ENCODE peak calls at places on chromosomes 13 and 19, in eight cellular contexts. R is caudate nucleus; V is AG09319; L is memory B cell; Q is LoVo; T is activated T-helper 2 cell treated with anti-CD3 and anti-CD28 coated beads, Interferon-gamma antibody, Interleukin-2, Interleukin-4, amounts not matched to agents 10 μg/mL and 5 μg/mL and 100 μg/mL, durations not matched to agents 14 hours and 24 hours and 36 hours; K is astrocyte of the cerebellum; Z is lower lobe of right lung. J is an unnamed sample.
A peak's percentile ranks its signal among the peaks of the same experiment; 100 is the strongest.

GRCh38 chr19:2607712-2608601 is 94.5 kb downstream of the GNG7 start:
- DNase-seq in T (no peak), R (no peak), V (no peak), Q (no peak), Z (peak; percentile 50), L (peak; percentile 50), K (no peak), J (peak; percentile 31)

GRCh38 chr19:49859838-49860715 is 7.3 kb downstream of the PNKP start:
- DNase-seq in V (no peak), R (no peak), Z (no peak), T (no peak), K (no peak), Q (no peak), L (no peak), J (no peak)

GRCh38 chr13:59279024-59279423 is 884.7 kb downstream of the DIAPH3 start:
- DNase-seq in K (no peak), L (no peak), Q (no peak), Z (no peak), R (no peak), V (no peak), T (no peak), J (no peak)

GRCh38 chr13:79434578-79434977 is 28.5 kb upstream of the RBM26 start:
- DNase-seq in L (no peak), V (no peak), K (no peak), T (no peak), R (no peak), Z (no peak), Q (no peak), J (no peak)

GRCh38 chr13:83622422-83622784 is 259.9 kb downstream of the SLITRK1 start:
- DNase-seq in R (no peak), L (no peak), V (no peak), K (no peak), Z (no peak), T (no peak), Q (no peak), J (no peak)

GRCh38 chr13:58919551-58919950 is 1244.2 kb downstream of the DIAPH3 start:
- DNase-seq in L (no peak), T (no peak), V (no peak), K (no peak), Q (no peak), R (no peak), Z (no peak), J (no peak)

GRCh38 chr19:18889949-18890745 is 5.8 kb downstream of the CERS1 start:
- DNase-seq in V (no peak), Q (no peak), L (no peak), R (no peak), T (no peak), Z (no peak), K (no peak), J (no peak)

GRCh38 chr19:51002542-51003311 is 1.3 kb upstream of the KLK8 start:
- DNase-seq in Z (no peak), K (no peak), T (peak; percentile 14), L (no peak), Q (peak; percentile 60), R (no peak), V (no peak), J (peak; percentile 94)

GRCh38 chr13:37914781-37915391 is 45.3 kb upstream of the TRPC4 start:
- DNase-seq in Z (no peak), T (no peak), Q (no peak), L (no peak), R (no peak), K (no peak), V (no peak), J (no peak)

GRCh38 chr19:30521937-30522336 is 149.8 kb downstream of the ZNF536 start:
- DNase-seq in T (no peak), Q (no peak), V (no peak), K (no peak), R (no peak), Z (no peak), L (no peak), J (no peak)

GRCh38 chr13:19182536-19182935 is 912 bp upstream of the TUBA3C start:
- DNase-seq in Q (no peak), L (no peak), T (no peak), K (no peak), V (no peak), R (no peak), Z (no peak), J (no peak)

GRCh38 chr19:47398707-47399106 is 20.6 kb downstream of the MEIS3 start:
- DNase-seq in K (no peak), Q (no peak), V (no peak), R (no peak), T (no peak), L (no peak), Z (no peak), J (no peak)

GRCh38 chr19:10422846-10423245 is 2.5 kb downstream of the PDE4A start:
- DNase-seq in Z (no peak), Q (no peak), V (no peak), R (no peak), K (no peak), L (no peak), T (no peak), J (no peak)

GRCh38 chr13:76846363-76846762 is 39.8 kb downstream of the KCTD12 start:
- DNase-seq in K (no peak), L (no peak), Q (no peak), V (no peak), Z (no peak), R (no peak), T (no peak), J (no peak)

GRCh38 chr19:4582980-4583842 is 23.7 kb upstream of the SEMA6B start:
- DNase-seq in L (no peak), K (no peak), V (no peak), Q (no peak), Z (no peak), T (no peak), R (no peak), J (peak; percentile 87)

GRCh38 chr13:48571121-48571901 is 38.4 kb upstream of the RCBTB2 start:
- DNase-seq in Z (no peak), L (peak; percentile 5), Q (no peak), R (no peak), T (no peak), V (peak; percentile 64), K (peak; percentile 75), J (no peak)

GRCh38 chr13:67230774-67231480 is 791 bp upstream of the PCDH9 start:
- DNase-seq in Q (no peak), T (no peak), Z (peak; percentile 67), L (no peak), V (peak; percentile 7), K (peak; percentile 60), R (no peak), J (peak; percentile 46)

GRCh38 chr19:33295621-33296472 is 6.5 kb downstream of the CEBPA start:
- DNase-seq in Q (no peak), V (no peak), R (no peak), Z (peak; percentile 14), K (no peak), T (no peak), L (no peak), J (no peak)

GRCh38 chr19:35395762-35396199 is 24.9 kb downstream of the GPR42 start:
- DNase-seq in Q (no peak), L (no peak), T (no peak), Z (no peak), V (no peak), R (no peak), K (no peak), J (no peak)

GRCh38 chr19:5697022-5697889 is 7.2 kb downstream of the RPL36 start:
- DNase-seq in T (no peak), L (no peak), Q (no peak), V (no peak), K (no peak), Z (no peak), R (no peak), J (no peak)

GRCh38 chr13:49247722-49248432 is at the start of gene CDADC1:
- DNase-seq in R (peak; percentile 47), Z (peak; percentile 99), T (peak; percentile 88), K (peak; percentile 93), V (peak; percentile 78), Q (peak; percentile 94), L (peak; percentile 89), J (peak; percentile 95)

GRCh38 chr13:51380269-51380668 is 40.8 kb downstream of the SERPINE3 start:
- DNase-seq in V (no peak), K (peak; percentile 11), Q (no peak), R (no peak), T (no peak), L (no peak), Z (no peak), J (no peak)

GRCh38 chr19:48419158-48419920 is 25.9 kb downstream of the GRIN2D start:
- DNase-seq in T (peak; percentile 67), Z (no peak), K (no peak), R (no peak), L (peak; percentile 64), Q (no peak), V (no peak), J (peak; percentile 55)

GRCh38 chr19:50925734-50926133 is 14.5 kb upstream of the KLK4 start:
- DNase-seq in L (no peak), Z (no peak), T (no peak), K (no peak), R (no peak), V (no peak), Q (no peak), J (no peak)

GRCh38 chr13:63198076-63198475 is 1782.4 kb upstream of the PCDH20 start:
- DNase-seq in T (no peak), L (no peak), Q (no peak), Z (peak; percentile 77), R (no peak), K (no peak), V (no peak), J (no peak)

GRCh38 chr13:48263196-48263595 is 30.2 kb downstream of the ITM2B start:
- DNase-seq in R (no peak), L (no peak), Z (no peak), V (no peak), T (no peak), K (no peak), Q (no peak), J (peak; percentile 1)

GRCh38 chr13:52695856-52696255 is 43.2 kb downstream of the SUGT1 start:
- DNase-seq in Q (no peak), L (no peak), R (no peak), K (peak; percentile 1), T (peak; percentile 12), V (peak; percentile 15), Z (no peak), J (peak; percentile 9)

GRCh38 chr13:50123515-50123861 is 108.2 kb downstream of the KCNRG start:
- DNase-seq in K (no peak), L (no peak), T (no peak), Q (no peak), V (no peak), Z (no peak), R (no peak), J (no peak)

GRCh38 chr13:27283906-27284523 is 13.4 kb downstream of the RASL11A start:
- DNase-seq in Q (no peak), K (no peak), L (no peak), R (no peak), T (no peak), Z (no peak), V (no peak), J (peak; percentile 55)

GRCh38 chr13:36718146-36718545 is 44.3 kb downstream of the SERTM1 start:
- DNase-seq in R (no peak), Z (no peak), V (no peak), Q (no peak), L (no peak), T (no peak), K (peak; percentile 24), J (peak; percentile 36)

GRCh38 chr13:107367258-107367657 is 799.3 kb upstream of the ARGLU1 start:
- DNase-seq in K (no peak), R (no peak), L (no peak), T (no peak), Z (no peak), Q (no peak), V (no peak), J (no peak)

GRCh38 chr13:98447881-98448641 is 128.8 kb downstream of the STK24 start:
- DNase-seq in T (no peak), L (peak; percentile 30), R (no peak), K (no peak), Z (no peak), V (no peak), Q (no peak), J (no peak)

GRCh38 chr19:37986048-37986750 is 79.2 kb downstream of the SIPA1L3 start:
- DNase-seq in T (no peak), V (no peak), Z (no peak), Q (no peak), R (no peak), K (no peak), L (peak; percentile 39), J (no peak)

GRCh38 chr13:70415141-70415540 is 306.9 kb upstream of the KLHL1 start:
- DNase-seq in V (no peak), Z (no peak), Q (no peak), R (no peak), L (no peak), T (no peak), K (no peak), J (no peak)